ENCODE peak calls at places on chromosomes 3 and 15, in eight cellular contexts. Z is HT1080, H is right cardiac atrium, C is amygdala, I is sigmoid colon, T is HCEC 1CT, G is NCI-H1105, M is tibial artery. Q is an unnamed sample.

GRCh38 chr3:135452881-135453280 is 512.6 kb upstream of the PPP2R3A start:
- DNase-seq in I (no peak), C (no peak), G (no peak), T (no peak), Z (no peak), M (no peak), H (no peak), Q (no peak)

GRCh38 chr3:115092220-115092791 is 54.8 kb downstream of the ZBTB20 start:
- DNase-seq in I (peak; percentile 84), H (peak; percentile 83), M (peak; percentile 76), C (peak; percentile 78), G (peak; percentile 42), Z (peak; percentile 71), T (peak; percentile 63), Q (peak; percentile 79)

GRCh38 chr3:145943994-145944393 is 217.0 kb downstream of the PLOD2 start:
- DNase-seq in I (no peak), G (no peak), M (no peak), Z (no peak), H (no peak), T (no peak), C (no peak), Q (no peak)

GRCh38 chr15:72481015-72481659 is 7.0 kb downstream of the ARIH1 start:
- DNase-seq in T (no peak), G (no peak), C (no peak), I (no peak), H (no peak), Z (no peak), M (no peak), Q (no peak)

GRCh38 chr3:187783098-187783497 is 37.8 kb upstream of the BCL6 start:
- DNase-seq in I (peak; percentile 81), Z (peak; percentile 95), G (no peak), M (no peak), T (peak; percentile 84), H (peak; percentile 49), C (no peak), Q (no peak)

GRCh38 chr15:101179341-101180153 is 72.3 kb downstream of the CHSY1 start:
- DNase-seq in G (no peak), T (peak; percentile 35), H (peak; percentile 73), M (no peak), Z (no peak), C (no peak), I (no peak), Q (peak; percentile 69)

GRCh38 chr3:160006282-160007163 is 17.9 kb downstream of the IL12A start:
- DNase-seq in G (peak; percentile 80), H (peak; percentile 64), C (peak; percentile 51), I (peak; percentile 69), M (no peak), Z (peak; percentile 84), T (peak; percentile 77), Q (no peak)

GRCh38 chr3:151224268-151224909 is 21.4 kb upstream of the GPR171 start:
- DNase-seq in T (no peak), M (no peak), G (no peak), I (no peak), H (no peak), Z (no peak), C (no peak), Q (no peak)

GRCh38 chr3:153130312-153130977 is 31.6 kb upstream of the RAP2B start:
- DNase-seq in C (no peak), T (peak; percentile 77), H (no peak), I (no peak), Z (peak; percentile 85), G (no peak), M (no peak), Q (no peak)

GRCh38 chr15:64464271-64465005 is 4.1 kb downstream of the ZNF609 start:
- DNase-seq in I (no peak), G (peak; percentile 95), T (peak; percentile 23), H (no peak), M (no peak), Z (no peak), C (no peak), Q (no peak)

GRCh38 chr3:39105687-39106063 is 1.8 kb downstream of the GORASP1 start:
- DNase-seq in C (no peak), T (no peak), Z (no peak), I (no peak), M (no peak), G (no peak), H (no peak), Q (no peak)

GRCh38 chr15:90836296-90836871 is 32.0 kb upstream of the FURIN start:
- DNase-seq in H (no peak), Z (peak; percentile 56), M (no peak), I (no peak), G (no peak), T (peak; percentile 74), C (no peak), Q (no peak)

Q was measured in aorta.